ENCODE peak calls at places on chromosomes 11 and 22, in eight cellular contexts. One of them, this sample, is unnamed.

GRCh38 chr11:10742460-10743208 is 8.4 kb upstream of the CTR9 start:
- DNase-seq in SJSA1: no peak
- DNase-seq in caudate nucleus: no peak
- DNase-seq in MM.1S: no peak
- DNase-seq in A549: no peak
- DNase-seq in CD4-positive, alpha-beta memory T cell: peak; percentile 56
- DNase-seq in upper lobe of right lung: no peak
- DNase-seq in H9: no peak
- DNase-seq in this sample: no peak

GRCh38 chr22:19086944-19087343 is 35.3 kb downstream of the DGCR2 start:
- DNase-seq in A549: no peak
- DNase-seq in caudate nucleus: no peak
- DNase-seq in H9: no peak
- DNase-seq in upper lobe of right lung: no peak
- DNase-seq in SJSA1: peak; percentile 26
- DNase-seq in MM.1S: no peak
- DNase-seq in CD4-positive, alpha-beta memory T cell: no peak
- DNase-seq in this sample: no peak

GRCh38 chr11:74871037-74871436 is 77.9 kb downstream of the XRRA1 start:
- DNase-seq in MM.1S: no peak
- DNase-seq in A549: no peak
- DNase-seq in SJSA1: no peak
- DNase-seq in caudate nucleus: no peak
- DNase-seq in upper lobe of right lung: no peak
- DNase-seq in CD4-positive, alpha-beta memory T cell: no peak
- DNase-seq in H9: no peak
- DNase-seq in this sample: no peak

GRCh38 chr11:114285599-114285998 is 10.6 kb upstream of the NNMT start:
- DNase-seq in A549: no peak
- DNase-seq in CD4-positive, alpha-beta memory T cell: no peak
- DNase-seq in MM.1S: no peak
- DNase-seq in upper lobe of right lung: no peak
- DNase-seq in caudate nucleus: no peak
- DNase-seq in H9: no peak
- DNase-seq in SJSA1: peak; percentile 20
- DNase-seq in this sample: no peak

GRCh38 chr11:82631722-82632630 is 101.7 kb downstream of the FAM181B start:
- DNase-seq in H9: no peak
- DNase-seq in SJSA1: no peak
- DNase-seq in MM.1S: no peak
- DNase-seq in caudate nucleus: no peak
- DNase-seq in CD4-positive, alpha-beta memory T cell: no peak
- DNase-seq in A549: no peak
- DNase-seq in upper lobe of right lung: no peak
- DNase-seq in this sample: no peak

GRCh38 chr11:128282053-128282452 is 305.3 kb downstream of the ETS1 start:
- DNase-seq in upper lobe of right lung: no peak
- DNase-seq in caudate nucleus: no peak
- DNase-seq in H9: no peak
- DNase-seq in MM.1S: no peak
- DNase-seq in CD4-positive, alpha-beta memory T cell: no peak
- DNase-seq in SJSA1: no peak
- DNase-seq in A549: no peak
- DNase-seq in this sample: no peak

GRCh38 chr11:108965602-108966001 is 300.7 kb downstream of the DDX10 start:
- DNase-seq in MM.1S: no peak
- DNase-seq in CD4-positive, alpha-beta memory T cell: no peak
- DNase-seq in upper lobe of right lung: no peak
- DNase-seq in H9: no peak
- DNase-seq in caudate nucleus: no peak
- DNase-seq in A549: no peak
- DNase-seq in SJSA1: no peak
- DNase-seq in this sample: no peak

GRCh38 chr22:35020517-35020916 is 45.4 kb upstream of the ISX start:
- DNase-seq in SJSA1: no peak
- DNase-seq in upper lobe of right lung: no peak
- DNase-seq in A549: no peak
- DNase-seq in MM.1S: no peak
- DNase-seq in CD4-positive, alpha-beta memory T cell: no peak
- DNase-seq in caudate nucleus: no peak
- DNase-seq in H9: no peak
- DNase-seq in this sample: no peak

GRCh38 chr11:27059431-27059830 is 18.8 kb downstream of the BBOX1 start:
- DNase-seq in H9: no peak
- DNase-seq in caudate nucleus: no peak
- DNase-seq in SJSA1: no peak
- DNase-seq in upper lobe of right lung: no peak
- DNase-seq in A549: no peak
- DNase-seq in MM.1S: no peak
- DNase-seq in CD4-positive, alpha-beta memory T cell: no peak
- DNase-seq in this sample: no peak

GRCh38 chr22:50443202-50443601 is 31.6 kb downstream of the SBF1 start:
- DNase-seq in SJSA1: no peak
- DNase-seq in H9: no peak
- DNase-seq in MM.1S: no peak
- DNase-seq in CD4-positive, alpha-beta memory T cell: no peak
- DNase-seq in upper lobe of right lung: no peak
- DNase-seq in caudate nucleus: no peak
- DNase-seq in A549: no peak
- DNase-seq in this sample: no peak

GRCh38 chr11:67384851-67385366 is 6.9 kb upstream of the RAD9A start:
- DNase-seq in caudate nucleus: no peak
- DNase-seq in CD4-positive, alpha-beta memory T cell: no peak
- DNase-seq in upper lobe of right lung: no peak
- DNase-seq in SJSA1: peak; percentile 72
- DNase-seq in A549: no peak
- DNase-seq in H9: no peak
- DNase-seq in MM.1S: no peak
- DNase-seq in this sample: peak; percentile 20

GRCh38 chr11:62033191-62034044 is 66.0 kb upstream of the FTH1 start:
- DNase-seq in A549: no peak
- DNase-seq in CD4-positive, alpha-beta memory T cell: peak; percentile 19
- DNase-seq in upper lobe of right lung: no peak
- DNase-seq in H9: no peak
- DNase-seq in MM.1S: no peak
- DNase-seq in caudate nucleus: no peak
- DNase-seq in SJSA1: no peak
- DNase-seq in this sample: no peak

GRCh38 chr11:124917115-124917637 is 1.9 kb upstream of the HEPN1 start:
- DNase-seq in upper lobe of right lung: no peak
- DNase-seq in caudate nucleus: peak; percentile 59
- DNase-seq in A549: no peak
- DNase-seq in MM.1S: no peak
- DNase-seq in SJSA1: no peak
- DNase-seq in H9: no peak
- DNase-seq in CD4-positive, alpha-beta memory T cell: no peak
- DNase-seq in this sample: peak; percentile 73

GRCh38 chr11:126459691-126460404 is 104.4 kb downstream of the ST3GAL4 start:
- DNase-seq in MM.1S: no peak
- DNase-seq in H9: no peak
- DNase-seq in caudate nucleus: no peak
- DNase-seq in A549: no peak
- DNase-seq in CD4-positive, alpha-beta memory T cell: no peak
- DNase-seq in SJSA1: no peak
- DNase-seq in upper lobe of right lung: no peak
- DNase-seq in this sample: no peak

GRCh38 chr11:1947592-1948237 is 583 bp downstream of the MRPL23 start:
- DNase-seq in CD4-positive, alpha-beta memory T cell: no peak
- DNase-seq in A549: no peak
- DNase-seq in caudate nucleus: no peak
- DNase-seq in SJSA1: no peak
- DNase-seq in H9: no peak
- DNase-seq in MM.1S: no peak
- DNase-seq in upper lobe of right lung: no peak
- DNase-seq in this sample: no peak

GRCh38 chr11:133968300-133968699 is 11.5 kb upstream of the IGSF9B start:
- DNase-seq in H9: peak; percentile 59
- DNase-seq in caudate nucleus: no peak
- DNase-seq in CD4-positive, alpha-beta memory T cell: no peak
- DNase-seq in SJSA1: no peak
- DNase-seq in A549: no peak
- DNase-seq in MM.1S: no peak
- DNase-seq in upper lobe of right lung: no peak
- DNase-seq in this sample: no peak

GRCh38 chr11:1195690-1196515 is 27.0 kb upstream of the MUC5B start:
- DNase-seq in upper lobe of right lung: peak; percentile 61
- DNase-seq in SJSA1: no peak
- DNase-seq in H9: peak; percentile 21
- DNase-seq in caudate nucleus: no peak
- DNase-seq in A549: no peak
- DNase-seq in MM.1S: no peak
- DNase-seq in CD4-positive, alpha-beta memory T cell: no peak
- DNase-seq in this sample: no peak

GRCh38 chr11:128515766-128516466 is 71.4 kb downstream of the ETS1 start:
- DNase-seq in upper lobe of right lung: no peak
- DNase-seq in A549: no peak
- DNase-seq in H9: no peak
- DNase-seq in CD4-positive, alpha-beta memory T cell: peak; percentile 16
- DNase-seq in caudate nucleus: no peak
- DNase-seq in MM.1S: no peak
- DNase-seq in SJSA1: no peak
- DNase-seq in this sample: no peak

GRCh38 chr22:21646608-21647590 is 4.8 kb downstream of the SDF2L1 start:
- DNase-seq in upper lobe of right lung: peak; percentile 75
- DNase-seq in A549: peak; percentile 72
- DNase-seq in SJSA1: peak; percentile 58
- DNase-seq in caudate nucleus: peak; percentile 36
- DNase-seq in CD4-positive, alpha-beta memory T cell: peak; percentile 82
- DNase-seq in H9: peak; percentile 77
- DNase-seq in MM.1S: peak; percentile 80
- DNase-seq in this sample: peak; percentile 27

GRCh38 chr11:27977031-27977430 is 130.9 kb downstream of the KIF18A start:
- DNase-seq in H9: no peak
- DNase-seq in upper lobe of right lung: no peak
- DNase-seq in SJSA1: peak; percentile 29
- DNase-seq in caudate nucleus: no peak
- DNase-seq in CD4-positive, alpha-beta memory T cell: no peak
- DNase-seq in MM.1S: no peak
- DNase-seq in A549: no peak
- DNase-seq in this sample: no peak

GRCh38 chr11:107493117-107493516 is 35.5 kb upstream of the CWF19L2 start:
- DNase-seq in upper lobe of right lung: no peak
- DNase-seq in caudate nucleus: no peak
- DNase-seq in MM.1S: no peak
- DNase-seq in CD4-positive, alpha-beta memory T cell: no peak
- DNase-seq in A549: peak; percentile 6
- DNase-seq in SJSA1: peak; percentile 13
- DNase-seq in H9: no peak
- DNase-seq in this sample: no peak

GRCh38 chr11:134532176-134532920 is 120.3 kb upstream of the B3GAT1 start:
- DNase-seq in A549: no peak
- DNase-seq in SJSA1: no peak
- DNase-seq in H9: peak; percentile 17
- DNase-seq in caudate nucleus: no peak
- DNase-seq in MM.1S: no peak
- DNase-seq in CD4-positive, alpha-beta memory T cell: no peak
- DNase-seq in upper lobe of right lung: peak; percentile 50
- DNase-seq in this sample: no peak

GRCh38 chr11:95228081-95228859 is 2.7 kb downstream of the SESN3 start:
- DNase-seq in CD4-positive, alpha-beta memory T cell: no peak
- DNase-seq in caudate nucleus: no peak
- DNase-seq in A549: no peak
- DNase-seq in upper lobe of right lung: no peak
- DNase-seq in SJSA1: no peak
- DNase-seq in H9: no peak
- DNase-seq in MM.1S: no peak
- DNase-seq in this sample: no peak

GRCh38 chr22:25373961-25374360 is 154.5 kb downstream of the CRYBB2 start:
- DNase-seq in MM.1S: no peak
- DNase-seq in H9: no peak
- DNase-seq in upper lobe of right lung: no peak
- DNase-seq in CD4-positive, alpha-beta memory T cell: no peak
- DNase-seq in A549: no peak
- DNase-seq in SJSA1: no peak
- DNase-seq in caudate nucleus: no peak
- DNase-seq in this sample: no peak

GRCh38 chr22:44523981-44524759 is 26.1 kb upstream of the RTL6 start:
- DNase-seq in MM.1S: no peak
- DNase-seq in SJSA1: peak; percentile 90
- DNase-seq in upper lobe of right lung: no peak
- DNase-seq in H9: peak; percentile 7
- DNase-seq in CD4-positive, alpha-beta memory T cell: no peak
- DNase-seq in A549: no peak
- DNase-seq in caudate nucleus: no peak
- DNase-seq in this sample: no peak
- H3K27ac ChIP-seq in MM.1S: no peak overlapping the region
- H3K27ac ChIP-seq in SJSA1: peak overlapping the region; percentile 97
- H3K27ac ChIP-seq in upper lobe of right lung: peak overlapping the region; percentile 7
- H3K27ac ChIP-seq in H9: no peak overlapping the region
- H3K27ac ChIP-seq in CD4-positive, alpha-beta memory T cell: no peak overlapping the region
- H3K27ac ChIP-seq in A549: no peak overlapping the region
- H3K27ac ChIP-seq in caudate nucleus: no peak overlapping the region
- H3K27ac ChIP-seq in this sample: no peak overlapping the region

GRCh38 chr11:64511966-64512365 is 79.1 kb upstream of the SLC22A12 start:
- DNase-seq in SJSA1: no peak
- DNase-seq in A549: no peak
- DNase-seq in CD4-positive, alpha-beta memory T cell: no peak
- DNase-seq in caudate nucleus: no peak
- DNase-seq in H9: no peak
- DNase-seq in MM.1S: no peak
- DNase-seq in upper lobe of right lung: no peak
- DNase-seq in this sample: no peak
- H3K27ac ChIP-seq in SJSA1: no peak overlapping the region
- H3K27ac ChIP-seq in A549: no peak overlapping the region
- H3K27ac ChIP-seq in CD4-positive, alpha-beta memory T cell: no peak overlapping the region
- H3K27ac ChIP-seq in caudate nucleus: no peak overlapping the region
- H3K27ac ChIP-seq in H9: no peak overlapping the region
- H3K27ac ChIP-seq in MM.1S: no peak overlapping the region
- H3K27ac ChIP-seq in upper lobe of right lung: no peak overlapping the region
- H3K27ac ChIP-seq in this sample: no peak overlapping the region

DNA sequence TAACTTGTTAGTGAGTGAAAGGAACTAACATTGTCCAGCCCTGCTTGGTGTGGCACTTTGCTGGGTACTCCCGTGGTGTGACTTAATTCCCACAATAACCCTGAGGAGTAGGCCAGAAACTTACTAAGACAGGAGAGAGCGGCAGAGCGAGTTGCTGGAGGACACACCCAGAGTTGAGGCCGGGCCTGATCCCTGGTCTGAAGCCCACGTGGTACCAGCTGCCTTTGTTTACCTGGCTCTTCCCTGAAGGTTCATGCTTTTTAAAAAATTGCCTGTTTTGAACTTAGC is 594 bp downstream of the MPST start:
- DNase-seq in H9: no peak
- DNase-seq in caudate nucleus: no peak
- DNase-seq in upper lobe of right lung: no peak
- DNase-seq in A549: no peak
- DNase-seq in CD4-positive, alpha-beta memory T cell: no peak
- DNase-seq in MM.1S: peak; percentile 34
- DNase-seq in SJSA1: peak; percentile 25
- DNase-seq in this sample: peak; percentile 33
- H3K27ac ChIP-seq in H9: no peak overlapping the region
- H3K27ac ChIP-seq in caudate nucleus: peak overlapping the region; percentile 96
- H3K27ac ChIP-seq in upper lobe of right lung: peak overlapping the region; percentile 90
- H3K27ac ChIP-seq in A549: peak overlapping the region; percentile 100
- H3K27ac ChIP-seq in CD4-positive, alpha-beta memory T cell: peak overlapping the region; percentile 21
- H3K27ac ChIP-seq in MM.1S: no peak overlapping the region
- H3K27ac ChIP-seq in SJSA1: peak overlapping the region; percentile 49
- H3K27ac ChIP-seq in this sample: peak overlapping the region; percentile 94

DNA sequence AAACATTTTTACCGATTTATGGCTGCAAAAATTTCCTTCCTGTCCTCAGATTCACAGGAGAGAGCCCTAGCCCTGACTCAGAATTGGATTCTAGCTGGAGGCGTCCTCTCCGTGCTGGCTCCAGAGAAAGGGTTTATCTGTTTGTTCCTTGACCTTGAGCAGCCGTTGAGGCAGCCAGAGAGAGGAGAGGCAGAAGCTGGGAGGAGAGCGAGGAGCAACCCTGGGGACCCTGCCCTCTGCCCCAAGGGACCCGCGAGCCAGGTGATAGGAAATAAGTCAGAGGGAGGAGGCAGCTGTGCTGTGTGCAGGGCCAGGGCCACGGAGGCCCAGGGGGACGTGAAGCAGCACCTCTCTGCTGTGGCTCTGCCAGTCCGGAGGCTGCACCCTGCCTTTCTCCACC is 75.6 kb downstream of the IGLL1 start:
- DNase-seq in MM.1S: no peak
- DNase-seq in SJSA1: no peak
- DNase-seq in H9: no peak
- DNase-seq in CD4-positive, alpha-beta memory T cell: no peak
- DNase-seq in upper lobe of right lung: peak; percentile 45
- DNase-seq in caudate nucleus: no peak
- DNase-seq in A549: no peak
- DNase-seq in this sample: no peak
- H3K27ac ChIP-seq in MM.1S: no peak overlapping the region
- H3K27ac ChIP-seq in SJSA1: no peak overlapping the region
- H3K27ac ChIP-seq in H9: no peak overlapping the region
- H3K27ac ChIP-seq in CD4-positive, alpha-beta memory T cell: no peak overlapping the region
- H3K27ac ChIP-seq in upper lobe of right lung: no peak overlapping the region
- H3K27ac ChIP-seq in caudate nucleus: no peak overlapping the region
- H3K27ac ChIP-seq in A549: no peak overlapping the region
- H3K27ac ChIP-seq in this sample: no peak overlapping the region